ENCODE peak calls at places on chromosomes 2 and 18, in eight cellular contexts. L, K, Y, M, N, A, S and T are unnamed samples.

GRCh38 chr2:37774976-37775907 is 103.8 kb upstream of the CDC42EP3 start:
- DNase-seq in L (no peak), K (no peak), Y (no peak), M (no peak), N (no peak), A (peak), S (no peak), T (no peak)

GRCh38 chr2:56801770-56802169 is 618.0 kb downstream of the CCDC85A start:
- DNase-seq in L (no peak), K (no peak), Y (no peak), M (no peak), N (no peak), A (peak), S (no peak), T (no peak)

GRCh38 chr2:110677530-110678456 is at the start of gene BUB1:
- DNase-seq in L (peak), K (peak), Y (peak), M (peak), N (peak), A (peak), S (peak), T (peak)

GRCh38 chr2:24592436-24593100 is 101.5 kb downstream of the NCOA1 start:
- DNase-seq in L (no peak), K (no peak), Y (no peak), M (no peak), N (no peak), A (no peak), S (no peak), T (no peak)

GRCh38 chr2:169673106-169673505 is 21.1 kb downstream of the CFAP210 start:
- DNase-seq in L (no peak), K (no peak), Y (no peak), M (no peak), N (no peak), A (no peak), S (no peak), T (no peak)

GRCh38 chr18:35432565-35433001 is 55.4 kb upstream of the ZNF396 start:
- DNase-seq in L (no peak), K (no peak), Y (no peak), M (no peak), N (no peak), A (peak), S (no peak), T (no peak)

GRCh38 chr18:26383454-26384270 is 157.4 kb downstream of the TAF4B start:
- DNase-seq in L (no peak), K (peak), Y (peak), M (no peak), N (peak), A (peak), S (no peak), T (peak)

GRCh38 chr2:15940661-15941482 is 522 bp downstream of the MYCN start:
- DNase-seq in L (no peak), K (no peak), Y (peak), M (no peak), N (peak), A (no peak), S (no peak), T (peak)

GRCh38 chr2:201452856-201453643 is 1.5 kb downstream of the STRADB start:
- DNase-seq in L (no peak), K (no peak), Y (no peak), M (no peak), N (no peak), A (no peak), S (no peak), T (no peak)

GRCh38 chr2:100411841-100412292 is 5.6 kb downstream of the CHST10 start:
- DNase-seq in L (no peak), K (no peak), Y (no peak), M (no peak), N (no peak), A (no peak), S (no peak), T (no peak)

GRCh38 chr2:120453635-120453998 is 107.7 kb downstream of the INHBB start:
- DNase-seq in L (no peak), K (peak), Y (no peak), M (no peak), N (no peak), A (peak), S (no peak), T (no peak)

GRCh38 chr2:120460511-120460910 is 114.6 kb downstream of the INHBB start:
- DNase-seq in L (no peak), K (no peak), Y (no peak), M (no peak), N (no peak), A (no peak), S (no peak), T (no peak)

GRCh38 chr2:120454993-120455789 is 109.3 kb downstream of the INHBB start:
- DNase-seq in L (no peak), K (no peak), Y (no peak), M (no peak), N (no peak), A (peak), S (no peak), T (no peak)

GRCh38 chr2:120452945-120453634 is 107.2 kb downstream of the INHBB start:
- DNase-seq in L (no peak), K (no peak), Y (no peak), M (no peak), N (no peak), A (no peak), S (no peak), T (no peak)

DNA sequence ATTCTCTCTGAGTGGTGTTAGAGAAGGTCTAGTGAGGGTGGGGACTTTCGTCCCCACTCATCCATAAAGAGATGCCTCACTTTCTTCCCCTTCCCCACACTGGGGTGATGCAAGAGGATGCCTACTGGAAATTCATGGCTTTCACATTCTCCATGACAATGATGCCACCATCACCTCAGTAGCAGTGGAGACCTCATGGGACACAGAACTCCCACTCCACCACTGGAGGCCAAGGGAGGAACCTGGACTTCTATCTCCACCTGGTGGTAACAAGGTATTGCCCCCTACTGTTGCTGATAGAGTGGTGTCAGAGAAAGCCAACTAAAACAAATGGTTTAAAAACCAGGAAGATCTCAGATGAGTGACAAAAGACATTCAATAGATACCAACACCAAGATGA is 110.9 kb downstream of the INHBB start:
- DNase-seq in L (no peak), K (no peak), Y (no peak), M (no peak), N (no peak), A (no peak), S (no peak), T (no peak)
- TF ChIP-seq CTCF in L (no peak), K (peak), Y (no peak), M (peak), N (no peak), A (no peak), S (no peak), T (no peak)

GRCh38 chr2:39153312-39153711 is 32.5 kb upstream of the SOS1 start:
- DNase-seq in L (no peak), K (no peak), Y (no peak), M (no peak), N (no peak), A (no peak), S (no peak), T (no peak)
- TF ChIP-seq CTCF in L (no peak), K (no peak), Y (no peak), M (no peak), N (no peak), A (no peak), S (no peak), T (no peak)

GRCh38 chr18:24544141-24544498 is 83.7 kb downstream of the HRH4 start:
- DNase-seq in L (no peak), K (peak), Y (no peak), M (no peak), N (peak), A (peak), S (no peak), T (no peak)
- TF ChIP-seq CTCF in L (no peak), K (peak), Y (no peak), M (peak), N (peak), A (peak), S (peak), T (peak)

DNA sequence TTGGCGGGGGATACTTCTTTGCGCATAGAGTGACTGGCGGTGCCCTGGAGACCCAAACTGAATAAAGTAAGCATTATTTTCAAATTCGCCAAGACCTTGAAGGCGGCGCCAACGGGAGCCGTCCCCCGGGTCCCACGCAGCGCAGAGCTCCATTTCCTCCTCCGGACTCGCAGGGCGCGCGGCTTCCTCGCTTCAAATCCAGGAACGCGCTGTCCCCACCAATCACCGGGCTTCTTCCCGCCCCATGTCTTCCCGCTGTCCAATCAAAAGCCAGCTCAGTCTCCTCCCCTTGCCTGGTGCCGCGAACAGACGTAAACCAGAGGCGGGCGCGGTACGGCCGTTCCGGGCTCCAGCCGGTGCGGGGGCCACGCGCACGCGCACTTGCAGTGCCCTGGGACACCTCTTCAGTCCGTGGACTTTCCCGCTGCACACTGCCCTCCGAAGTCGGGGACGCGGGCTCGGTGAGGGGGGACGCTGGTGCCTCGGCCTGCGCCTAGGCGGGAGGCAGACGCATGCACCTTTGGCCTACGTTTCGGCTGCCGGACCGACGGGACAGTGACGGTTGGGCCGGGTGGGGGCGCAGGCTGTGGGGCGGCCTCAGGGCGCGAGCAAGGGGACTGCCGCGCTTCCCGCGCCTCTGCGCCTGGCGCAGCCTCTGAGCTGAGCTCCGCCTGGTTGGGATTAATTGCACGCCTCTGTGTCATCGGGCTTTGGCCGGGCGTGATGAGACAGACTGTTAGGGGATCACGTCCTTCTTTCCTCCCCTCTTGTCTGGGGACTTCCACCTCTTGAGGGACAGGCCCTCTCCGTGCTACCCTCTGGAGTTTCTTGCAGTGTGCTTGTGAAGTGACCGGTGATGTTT is at the start of gene CEP192:
- DNase-seq in L (peak), K (peak), Y (peak), M (peak), N (peak), A (peak), S (peak), T (peak)
- TF ChIP-seq CTCF in L (no peak), K (no peak), Y (no peak), M (no peak), N (no peak), A (peak), S (no peak), T (no peak)

GRCh38 chr2:174076948-174077347 is 111.8 kb upstream of the SP3 start:
- DNase-seq in L (no peak), K (no peak), Y (no peak), M (no peak), N (no peak), A (no peak), S (no peak), T (no peak)

GRCh38 chr2:174080672-174081121 is 115.5 kb upstream of the SP3 start:
- DNase-seq in L (no peak), K (no peak), Y (no peak), M (no peak), N (no peak), A (no peak), S (no peak), T (no peak)

GRCh38 chr2:174076040-174076439 is 110.9 kb upstream of the SP3 start:
- DNase-seq in L (no peak), K (no peak), Y (no peak), M (no peak), N (no peak), A (no peak), S (no peak), T (no peak)

GRCh38 chr2:174074831-174075230 is 109.7 kb upstream of the SP3 start:
- DNase-seq in L (no peak), K (peak), Y (no peak), M (no peak), N (no peak), A (no peak), S (no peak), T (no peak)

GRCh38 chr2:174078275-174078674 is 113.1 kb upstream of the SP3 start:
- DNase-seq in L (no peak), K (peak), Y (no peak), M (no peak), N (no peak), A (peak), S (no peak), T (no peak)
- TF ChIP-seq CTCF in L (peak), K (peak), Y (no peak), M (peak), N (peak), A (peak), S (peak), T (no peak)

DNA sequence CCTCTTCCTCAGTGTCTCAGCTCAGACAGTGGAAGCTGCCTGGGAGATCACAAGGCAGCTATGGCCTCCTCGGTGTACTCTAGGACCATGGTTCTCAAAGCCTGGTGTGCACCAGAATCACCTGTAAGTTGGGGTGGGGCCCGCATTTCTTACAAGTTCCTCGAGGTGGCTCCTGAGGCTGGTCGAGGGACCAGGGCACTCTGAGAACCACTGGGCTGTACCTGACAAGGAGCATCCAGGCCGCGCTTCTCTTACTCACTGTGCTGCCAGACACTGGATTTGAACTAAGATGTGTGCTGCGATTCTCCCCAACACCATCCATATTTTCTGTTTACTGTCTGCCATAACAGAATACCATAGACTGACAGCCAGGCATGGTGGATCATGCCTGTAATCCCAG is 59.5 kb downstream of the DIPK1C start:
- DNase-seq in L (no peak), K (no peak), Y (no peak), M (no peak), N (no peak), A (no peak), S (no peak), T (no peak)
- TF ChIP-seq CTCF in L (no peak), K (no peak), Y (no peak), M (peak), N (no peak), A (no peak), S (no peak), T (no peak)